ENCODE peak calls at places on chromosomes 5 and 9, in seven cellular contexts. C is CD8-positive, alpha-beta memory T cell; T is lung microvascular endothelial cell; E is H54; I is GM12891; X is LoVo; L is GM12892. W is an unnamed sample.

GRCh38 chr9:23451802-23452418 is 374.1 kb downstream of the ELAVL2 start:
- DNase-seq in X (no peak), I (no peak), T (no peak), E (no peak), L (no peak), C (no peak), W (no peak)

GRCh38 chr9:127904888-127905728 is 5.7 kb upstream of the ST6GALNAC6 start:
- DNase-seq in L (no peak), I (no peak), T (no peak), X (no peak), C (peak), E (no peak), W (no peak)

GRCh38 chr5:133884525-133885311 is 83.7 kb downstream of the C5orf15 start:
- DNase-seq in I (no peak), X (no peak), T (no peak), E (no peak), L (no peak), C (no peak), W (peak)

GRCh38 chr9:105921057-105921721 is 226.8 kb downstream of the TMEM38B start:
- DNase-seq in C (no peak), T (no peak), X (no peak), L (no peak), E (no peak), I (no peak), W (no peak)

GRCh38 chr9:124260769-124261603 is 3.2 kb downstream of the NEK6 start:
- DNase-seq in I (no peak), X (peak), C (no peak), L (no peak), T (peak), E (peak), W (no peak)

GRCh38 chr9:96383165-96383939 is at the start of gene SLC35D2:
- DNase-seq in X (peak), L (no peak), C (peak), I (peak), T (peak), E (peak), W (no peak)

GRCh38 chr5:123371575-123372179 is 51.5 kb downstream of the CEP120 start:
- DNase-seq in E (peak), I (no peak), T (peak), X (peak), C (peak), L (no peak), W (no peak)

GRCh38 chr9:8382777-8383527 is 583.4 kb upstream of the DMAC1 start:
- DNase-seq in X (no peak), T (no peak), C (no peak), I (no peak), L (no peak), E (no peak), W (no peak)

GRCh38 chr9:93125331-93125894 is 8.6 kb downstream of the NINJ1 start:
- DNase-seq in X (no peak), E (no peak), L (no peak), C (no peak), T (no peak), I (no peak), W (no peak)

W was measured in skeletal muscle cell.